ENCODE peak calls at places on chromosomes 7 and 10, in six cellular contexts. N, L, T, U, E and F are unnamed samples.

GRCh38 chr10:119431034-119431767 is 111.3 kb downstream of the RGS10 start:
- DNase-seq in N (no peak), L (no peak), T (peak), U (no peak), E (no peak), F (no peak)

GRCh38 chr7:86963599-86964230 is 95.7 kb downstream of the ELAPOR2 start:
- DNase-seq in N (no peak), L (no peak), T (peak), U (no peak), E (no peak), F (no peak)

GRCh38 chr7:78769551-78770101 is 683.8 kb downstream of the MAGI2 start:
- DNase-seq in N (no peak), L (no peak), T (no peak), U (no peak), E (no peak), F (no peak)

GRCh38 chr7:30510124-30511074 is 5.8 kb upstream of the GGCT start:
- DNase-seq in N (no peak), L (no peak), T (peak), U (no peak), E (peak), F (peak)

GRCh38 chr10:20817116-20817515 is 80.0 kb downstream of the NEBL start:
- DNase-seq in N (no peak), L (no peak), T (no peak), U (no peak), E (no peak), F (no peak)

GRCh38 chr10:104099941-104100340 is 14.3 kb upstream of the COL17A1 start:
- DNase-seq in N (no peak), L (no peak), T (peak), U (no peak), E (no peak), F (no peak)

GRCh38 chr7:50092579-50093411 is at the start of gene ZPBP:
- DNase-seq in N (no peak), L (peak), T (peak), U (peak), E (peak), F (no peak)

GRCh38 chr10:1980459-1980858 is 243.1 kb upstream of the ADARB2 start:
- DNase-seq in N (no peak), L (no peak), T (no peak), U (no peak), E (no peak), F (no peak)

GRCh38 chr10:114995468-114995867 is 57.5 kb downstream of the TRUB1 start:
- DNase-seq in N (no peak), L (no peak), T (peak), U (no peak), E (no peak), F (no peak)

GRCh38 chr7:16223963-16224707 is 197.2 kb downstream of the CRPPA start:
- DNase-seq in N (no peak), L (no peak), T (no peak), U (no peak), E (no peak), F (no peak)

GRCh38 chr7:155369-156000 is 36.9 kb upstream of the FAM20C start:
- DNase-seq in N (no peak), L (no peak), T (peak), U (no peak), E (no peak), F (no peak)

GRCh38 chr10:3056280-3057037 is 10.9 kb upstream of the PFKP start:
- DNase-seq in N (no peak), L (no peak), T (peak), U (no peak), E (no peak), F (no peak)

GRCh38 chr10:34137955-34138354 is 677.1 kb downstream of the PARD3 start:
- DNase-seq in N (no peak), L (no peak), T (no peak), U (no peak), E (no peak), F (no peak)

GRCh38 chr10:5888843-5889623 is 660 bp downstream of the ANKRD16 start:
- DNase-seq in N (peak), L (peak), T (peak), U (peak), E (peak), F (no peak)

GRCh38 chr10:58070964-58071363 is 196.7 kb downstream of the IPMK start:
- DNase-seq in N (no peak), L (no peak), T (no peak), U (no peak), E (no peak), F (no peak)

GRCh38 chr7:140348161-140348849 is 50.0 kb downstream of the SLC37A3 start:
- DNase-seq in N (no peak), L (no peak), T (peak), U (no peak), E (no peak), F (no peak)

GRCh38 chr7:132150711-132151110 is 425.6 kb downstream of the PLXNA4 start:
- DNase-seq in N (no peak), L (no peak), T (no peak), U (no peak), E (no peak), F (no peak)

GRCh38 chr10:7956508-7956907 is 98.0 kb upstream of the GATA3 start:
- DNase-seq in N (no peak), L (no peak), T (peak), U (no peak), E (no peak), F (peak)

GRCh38 chr10:6136215-6137201 is 47.7 kb downstream of the RBM17 start:
- DNase-seq in N (no peak), L (no peak), T (peak), U (no peak), E (no peak), F (no peak)

GRCh38 chr7:96355990-96356506 is 34.1 kb upstream of the SLC25A13 start:
- DNase-seq in N (no peak), L (no peak), T (no peak), U (no peak), E (no peak), F (no peak)

GRCh38 chr10:29113251-29113945 is 175.5 kb upstream of the LYZL1 start:
- DNase-seq in N (no peak), L (no peak), T (no peak), U (no peak), E (no peak), F (no peak)

GRCh38 chr10:119680050-119680449 is 28.9 kb downstream of the BAG3 start:
- DNase-seq in N (no peak), L (no peak), T (peak), U (no peak), E (no peak), F (no peak)

GRCh38 chr10:129288940-129289468 is 178.0 kb upstream of the MGMT start:
- DNase-seq in N (no peak), L (no peak), T (no peak), U (no peak), E (no peak), F (no peak)

GRCh38 chr7:19122018-19122588 is 4.7 kb upstream of the TWIST1 start:
- DNase-seq in N (no peak), L (no peak), T (peak), U (no peak), E (no peak), F (no peak)

GRCh38 chr10:92208736-92209135 is 82.1 kb downstream of the CPEB3 start:
- DNase-seq in N (no peak), L (no peak), T (peak), U (no peak), E (no peak), F (no peak)

GRCh38 chr10:129814681-129815646 is 149.1 kb downstream of the EBF3 start:
- DNase-seq in N (no peak), L (no peak), T (no peak), U (no peak), E (no peak), F (no peak)

GRCh38 chr10:127149613-127150081 is 46.7 kb downstream of the INSYN2A start:
- DNase-seq in N (no peak), L (no peak), T (no peak), U (no peak), E (no peak), F (no peak)

GRCh38 chr10:100340948-100341847 is 5.8 kb upstream of the SCD start:
- DNase-seq in N (no peak), L (peak), T (no peak), U (no peak), E (no peak), F (no peak)

GRCh38 chr10:98041352-98042043 is 11.1 kb upstream of the CRTAC1 start:
- DNase-seq in N (no peak), L (peak), T (peak), U (peak), E (peak), F (peak)

GRCh38 chr10:123573236-123574147 is 92.7 kb upstream of the GPR26 start:
- DNase-seq in N (no peak), L (peak), T (no peak), U (peak), E (peak), F (peak)

GRCh38 chr7:67402280-67402679 is 405.6 kb downstream of the TYW1 start:
- DNase-seq in N (no peak), L (no peak), T (no peak), U (no peak), E (no peak), F (no peak)

GRCh38 chr7:12297709-12298108 is 86.6 kb downstream of the TMEM106B start:
- DNase-seq in N (no peak), L (no peak), T (no peak), U (no peak), E (no peak), F (no peak)

GRCh38 chr7:130921391-130922180 is 187.6 kb upstream of the KLF14 start:
- DNase-seq in N (no peak), L (peak), T (peak), U (no peak), E (no peak), F (peak)

GRCh38 chr7:28988091-28988490 is 30.0 kb upstream of the TRIL start:
- DNase-seq in N (no peak), L (no peak), T (no peak), U (no peak), E (no peak), F (no peak)

GRCh38 chr7:79668292-79668691 is 214.8 kb upstream of the MAGI2 start:
- DNase-seq in N (no peak), L (no peak), T (peak), U (no peak), E (no peak), F (no peak)

GRCh38 chr7:74174606-74175082 is 488 bp downstream of the EIF4H start:
- DNase-seq in N (peak), L (peak), T (peak), U (no peak), E (peak), F (no peak)

GRCh38 chr10:78416031-78416800 is 382.6 kb downstream of the RPS24 start:
- DNase-seq in N (no peak), L (no peak), T (peak), U (no peak), E (no peak), F (no peak)

GRCh38 chr10:43981232-43981631 is 332.6 kb upstream of the ZNF32 start:
- DNase-seq in N (no peak), L (no peak), T (no peak), U (no peak), E (no peak), F (peak)

GRCh38 chr7:28315565-28316420 is 96.5 kb upstream of the CREB5 start:
- DNase-seq in N (no peak), L (no peak), T (peak), U (no peak), E (no peak), F (no peak)

GRCh38 chr7:3688061-3688460 is 387.0 kb downstream of the SDK1 start:
- DNase-seq in N (no peak), L (no peak), T (no peak), U (no peak), E (no peak), F (no peak)

GRCh38 chr7:32378991-32379390 is 111.2 kb downstream of the LSM5 start:
- DNase-seq in N (no peak), L (no peak), T (no peak), U (no peak), E (no peak), F (no peak)

GRCh38 chr7:32379486-32380115 is 110.6 kb downstream of the LSM5 start:
- DNase-seq in N (no peak), L (no peak), T (no peak), U (no peak), E (no peak), F (no peak)

GRCh38 chr7:32385316-32385956 is 104.7 kb downstream of the LSM5 start:
- DNase-seq in N (no peak), L (no peak), T (no peak), U (no peak), E (no peak), F (no peak)

DNA sequence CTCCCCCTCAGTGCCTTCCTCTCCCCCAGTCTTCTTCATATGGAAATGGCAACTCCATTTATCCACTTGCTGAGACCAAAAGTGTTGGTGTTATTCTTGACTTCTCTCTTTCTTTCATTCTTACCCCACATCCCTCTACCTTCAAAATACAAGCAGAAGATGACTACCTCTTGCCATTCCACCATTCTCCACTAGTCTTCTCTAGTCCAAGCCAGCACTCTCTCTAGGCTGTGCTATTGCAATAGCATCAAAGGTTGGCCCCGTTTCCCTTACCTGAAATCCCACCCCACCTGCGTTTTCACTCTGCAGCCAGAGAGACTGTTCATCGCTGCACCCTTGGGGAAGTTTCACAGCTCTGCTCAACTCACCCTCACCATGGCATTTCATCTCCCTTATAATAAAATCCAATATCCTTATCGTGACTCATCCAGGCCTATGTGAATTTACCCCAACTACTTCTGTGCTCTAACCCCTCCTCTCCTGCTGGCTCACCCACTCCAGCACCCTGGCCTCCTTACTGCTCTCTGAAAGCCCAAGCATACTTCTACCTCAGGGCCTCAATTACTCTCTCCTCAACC is 109.1 kb downstream of the LSM5 start:
- DNase-seq in N (no peak), L (no peak), T (no peak), U (no peak), E (no peak), F (no peak)
- TF ChIP-seq CTCF in N (no peak), L (no peak), T (no peak), U (no peak), E (peak), F (no peak)

GRCh38 chr10:95547791-95548435 is 13.3 kb downstream of the SORBS1 start:
- DNase-seq in N (no peak), L (no peak), T (no peak), U (no peak), E (no peak), F (no peak)

GRCh38 chr10:95556994-95557767 is 4.0 kb downstream of the SORBS1 start:
- DNase-seq in N (no peak), L (no peak), T (no peak), U (no peak), E (no peak), F (no peak)

GRCh38 chr10:95550073-95550672 is 11.0 kb downstream of the SORBS1 start:
- DNase-seq in N (no peak), L (no peak), T (no peak), U (no peak), E (no peak), F (no peak)

GRCh38 chr10:95553674-95554073 is 7.5 kb downstream of the SORBS1 start:
- DNase-seq in N (no peak), L (no peak), T (no peak), U (no peak), E (no peak), F (no peak)

GRCh38 chr10:95552680-95553342 is 8.4 kb downstream of the SORBS1 start:
- DNase-seq in N (no peak), L (no peak), T (no peak), U (no peak), E (no peak), F (no peak)
- TF ChIP-seq CTCF in N (no peak), L (no peak), T (no peak), U (no peak), E (no peak), F (no peak)

DNA sequence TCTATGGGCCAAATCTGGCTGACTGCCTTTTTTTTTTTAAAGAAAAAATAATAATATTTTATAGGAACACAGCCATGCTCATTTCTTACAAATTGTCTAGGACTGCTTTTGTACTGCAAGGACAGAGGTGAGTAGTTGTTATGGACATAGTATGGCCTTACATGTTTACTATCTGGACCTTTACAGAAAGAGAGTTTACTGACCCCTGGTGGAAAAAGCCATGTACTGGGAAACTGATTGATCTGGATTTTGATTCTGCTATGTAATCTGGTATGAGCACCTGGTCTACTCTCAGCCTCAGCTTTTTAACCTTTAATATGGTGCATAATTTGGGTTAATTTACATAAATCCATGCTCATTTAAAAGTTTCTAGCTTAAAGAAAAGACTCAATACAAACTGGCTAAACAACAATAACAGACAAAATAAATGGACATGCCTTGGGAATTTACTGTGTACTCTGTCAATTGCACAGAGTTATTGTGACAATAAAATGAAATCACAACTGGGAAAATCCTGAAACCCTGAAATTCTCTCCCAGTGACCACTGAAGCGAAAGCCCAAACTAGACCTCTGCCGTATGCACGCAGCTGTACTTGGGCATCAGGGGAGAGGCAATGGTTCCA is 260.7 kb downstream of the BMPER start:
- DNase-seq in N (no peak), L (no peak), T (peak), U (no peak), E (no peak), F (no peak)
- TF ChIP-seq CTCF in N (no peak), L (peak), T (peak), U (peak), E (peak), F (peak)

DNA sequence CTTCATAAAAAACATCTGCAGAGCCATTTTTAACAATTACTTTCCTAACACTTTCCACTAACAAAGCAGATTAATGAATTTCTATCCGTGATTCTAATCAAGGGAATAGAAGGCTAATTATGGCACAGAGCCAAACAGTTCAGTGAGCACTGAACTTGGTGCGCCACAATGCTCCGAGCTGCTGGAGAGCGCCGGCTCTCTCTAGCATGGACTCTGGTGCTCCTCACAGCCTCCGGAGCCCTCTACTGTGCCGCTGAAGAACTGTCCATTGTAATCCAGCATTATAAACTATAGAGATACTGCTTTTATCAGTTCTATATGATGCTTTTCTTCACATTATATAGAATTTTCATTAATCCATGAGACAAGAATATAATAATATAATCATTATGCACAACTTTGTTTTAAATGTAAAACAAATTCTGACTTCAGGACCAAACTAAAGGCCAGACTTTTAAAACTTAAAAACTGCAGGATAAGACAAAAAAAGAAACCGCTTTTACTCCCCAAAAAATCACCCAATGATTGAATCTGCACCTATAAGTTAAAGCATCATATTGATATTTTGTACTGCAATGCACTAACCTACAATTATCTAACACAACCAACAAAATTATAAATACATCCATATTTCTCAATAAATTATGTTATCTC is 123.6 kb downstream of the RNF32 start:
- DNase-seq in N (no peak), L (peak), T (peak), U (peak), E (peak), F (peak)
- TF ChIP-seq CTCF in N (no peak), L (peak), T (peak), U (peak), E (no peak), F (peak)

GRCh38 chr7:151856516-151856915 is 20.4 kb downstream of the PRKAG2 start:
- DNase-seq in N (no peak), L (no peak), T (no peak), U (no peak), E (no peak), F (no peak)

GRCh38 chr7:151853896-151854807 is 22.8 kb downstream of the PRKAG2 start:
- DNase-seq in N (no peak), L (peak), T (no peak), U (no peak), E (no peak), F (no peak)

GRCh38 chr7:151857866-151858440 is 19.0 kb downstream of the PRKAG2 start:
- DNase-seq in N (no peak), L (no peak), T (no peak), U (no peak), E (no peak), F (no peak)

GRCh38 chr7:151857412-151857811 is 19.5 kb downstream of the PRKAG2 start:
- DNase-seq in N (no peak), L (peak), T (no peak), U (no peak), E (no peak), F (no peak)

GRCh38 chr7:151856098-151856497 is 20.8 kb downstream of the PRKAG2 start:
- DNase-seq in N (no peak), L (no peak), T (no peak), U (no peak), E (no peak), F (no peak)
- TF ChIP-seq CTCF in N (no peak), L (no peak), T (no peak), U (no peak), E (no peak), F (no peak)

DNA sequence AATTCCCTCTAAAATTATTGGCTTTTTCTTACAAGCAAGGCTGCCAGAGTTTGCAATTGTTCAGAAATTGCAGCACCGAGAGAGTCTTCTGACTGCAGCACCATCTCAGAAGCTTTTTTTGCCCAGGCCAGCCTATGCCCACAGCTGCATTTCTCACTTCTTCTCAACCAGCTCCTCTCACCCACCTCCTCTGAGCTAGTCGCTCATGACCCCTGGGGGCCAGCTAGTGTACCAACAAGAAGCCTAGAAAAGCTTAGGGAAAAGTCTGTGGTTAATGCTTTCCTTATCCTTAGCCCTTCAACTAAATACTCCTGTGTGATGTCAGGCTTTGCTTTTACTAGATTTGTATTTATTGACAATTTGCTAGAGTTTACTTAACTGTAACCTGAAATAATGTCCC is 264.9 kb downstream of the HTR7 start:
- DNase-seq in N (no peak), L (peak), T (peak), U (no peak), E (peak), F (no peak)
- TF ChIP-seq CTCF in N (no peak), L (peak), T (peak), U (no peak), E (peak), F (no peak)

GRCh38 chr10:122051609-122052385 is 62.8 kb downstream of the TACC2 start:
- DNase-seq in N (no peak), L (no peak), T (peak), U (peak), E (peak), F (peak)
- TF ChIP-seq CTCF in N (no peak), L (peak), T (peak), U (peak), E (peak), F (peak)